ENCODE peak calls at places on chromosome 4, in four cellular contexts. One of them, this sample, is unnamed.

GRCh38 chr4:26257850-26258249 is 63.0 kb upstream of the RBPJ start:
- DNase-seq in retinal pigment epithelial cell: no peak
- DNase-seq in kidney epithelial cell: no peak
- DNase-seq in cardiac fibroblast: no peak
- DNase-seq in this sample: no peak

GRCh38 chr4:105605493-105605892 is 53.1 kb downstream of the ARHGEF38 start:
- DNase-seq in retinal pigment epithelial cell: peak
- DNase-seq in kidney epithelial cell: peak
- DNase-seq in cardiac fibroblast: peak
- DNase-seq in this sample: peak

GRCh38 chr4:54877006-54877405 is 219.2 kb downstream of the KIT start:
- DNase-seq in cardiac fibroblast: peak
- DNase-seq in kidney epithelial cell: no peak
- DNase-seq in retinal pigment epithelial cell: no peak
- DNase-seq in this sample: no peak

GRCh38 chr4:139795915-139796314 is 130.3 kb downstream of the MGST2 start:
- DNase-seq in kidney epithelial cell: no peak
- DNase-seq in cardiac fibroblast: no peak
- DNase-seq in retinal pigment epithelial cell: no peak
- DNase-seq in this sample: no peak

GRCh38 chr4:81274460-81274859 is 59.4 kb upstream of the PRKG2 start:
- DNase-seq in kidney epithelial cell: no peak
- DNase-seq in retinal pigment epithelial cell: no peak
- DNase-seq in cardiac fibroblast: no peak
- DNase-seq in this sample: no peak

GRCh38 chr4:87657525-87657924 is 7.4 kb downstream of the DMP1 start:
- DNase-seq in cardiac fibroblast: peak
- DNase-seq in kidney epithelial cell: peak
- DNase-seq in retinal pigment epithelial cell: peak
- DNase-seq in this sample: peak

GRCh38 chr4:145956288-145956890 is 17.8 kb upstream of the ZNF827 start:
- DNase-seq in retinal pigment epithelial cell: no peak
- DNase-seq in cardiac fibroblast: peak
- DNase-seq in kidney epithelial cell: no peak
- DNase-seq in this sample: peak

GRCh38 chr4:165894159-165894558 is 21.1 kb downstream of the TLL1 start:
- DNase-seq in retinal pigment epithelial cell: no peak
- DNase-seq in kidney epithelial cell: no peak
- DNase-seq in cardiac fibroblast: no peak
- DNase-seq in this sample: no peak

GRCh38 chr4:30943356-30943755 is 223.2 kb downstream of the PCDH7 start:
- DNase-seq in kidney epithelial cell: no peak
- DNase-seq in retinal pigment epithelial cell: no peak
- DNase-seq in cardiac fibroblast: no peak
- DNase-seq in this sample: no peak

GRCh38 chr4:4766570-4766969 is 92.9 kb upstream of the MSX1 start:
- DNase-seq in kidney epithelial cell: no peak
- DNase-seq in retinal pigment epithelial cell: no peak
- DNase-seq in cardiac fibroblast: no peak
- DNase-seq in this sample: no peak

GRCh38 chr4:141705048-141705746 is 68.8 kb downstream of the IL15 start:
- DNase-seq in kidney epithelial cell: no peak
- DNase-seq in retinal pigment epithelial cell: no peak
- DNase-seq in cardiac fibroblast: no peak
- DNase-seq in this sample: no peak

GRCh38 chr4:181259081-181259480 is 984.1 kb upstream of the TENM3 start:
- DNase-seq in cardiac fibroblast: no peak
- DNase-seq in retinal pigment epithelial cell: no peak
- DNase-seq in kidney epithelial cell: no peak
- DNase-seq in this sample: no peak

GRCh38 chr4:105060628-105061027 is 86.0 kb upstream of the TET2 start:
- DNase-seq in retinal pigment epithelial cell: peak
- DNase-seq in kidney epithelial cell: peak
- DNase-seq in cardiac fibroblast: peak
- DNase-seq in this sample: peak

GRCh38 chr4:83107636-83108035 is 6.9 kb downstream of the PLAC8 start:
- DNase-seq in kidney epithelial cell: no peak
- DNase-seq in cardiac fibroblast: no peak
- DNase-seq in retinal pigment epithelial cell: no peak
- DNase-seq in this sample: no peak

GRCh38 chr4:127410644-127411043 is 222.1 kb upstream of the INTU start:
- DNase-seq in retinal pigment epithelial cell: no peak
- DNase-seq in cardiac fibroblast: no peak
- DNase-seq in kidney epithelial cell: no peak
- DNase-seq in this sample: no peak

GRCh38 chr4:97216031-97216430 is 927.2 kb downstream of the STPG2 start:
- DNase-seq in retinal pigment epithelial cell: no peak
- DNase-seq in cardiac fibroblast: no peak
- DNase-seq in kidney epithelial cell: no peak
- DNase-seq in this sample: no peak

GRCh38 chr4:75338352-75338880 is 175.8 kb downstream of the RCHY1 start:
- DNase-seq in retinal pigment epithelial cell: no peak
- DNase-seq in cardiac fibroblast: no peak
- DNase-seq in kidney epithelial cell: no peak
- DNase-seq in this sample: no peak

GRCh38 chr4:152363086-152363485 is 172.8 kb downstream of the FBXW7 start:
- DNase-seq in kidney epithelial cell: no peak
- DNase-seq in retinal pigment epithelial cell: no peak
- DNase-seq in cardiac fibroblast: peak
- DNase-seq in this sample: no peak

GRCh38 chr4:159504634-159505033 is 401.8 kb downstream of the RAPGEF2 start:
- DNase-seq in retinal pigment epithelial cell: no peak
- DNase-seq in cardiac fibroblast: peak
- DNase-seq in kidney epithelial cell: no peak
- DNase-seq in this sample: peak

GRCh38 chr4:15719506-15719905 is 16.6 kb downstream of the BST1 start:
- DNase-seq in kidney epithelial cell: no peak
- DNase-seq in cardiac fibroblast: no peak
- DNase-seq in retinal pigment epithelial cell: no peak
- DNase-seq in this sample: no peak

GRCh38 chr4:2637956-2638552 is 101.6 kb downstream of the FAM193A start:
- DNase-seq in kidney epithelial cell: no peak
- DNase-seq in retinal pigment epithelial cell: no peak
- DNase-seq in cardiac fibroblast: no peak
- DNase-seq in this sample: no peak

GRCh38 chr4:106287353-106287969 is 28.5 kb downstream of the TBCK start:
- DNase-seq in kidney epithelial cell: peak
- DNase-seq in cardiac fibroblast: peak
- DNase-seq in retinal pigment epithelial cell: peak
- DNase-seq in this sample: peak

GRCh38 chr4:52852041-52852440 is 10.1 kb upstream of the RASL11B start:
- DNase-seq in kidney epithelial cell: no peak
- DNase-seq in cardiac fibroblast: no peak
- DNase-seq in retinal pigment epithelial cell: no peak
- DNase-seq in this sample: no peak
- H3K4me3 ChIP-seq in kidney epithelial cell: no peak
- H3K4me3 ChIP-seq in cardiac fibroblast: no peak
- H3K4me3 ChIP-seq in retinal pigment epithelial cell: no peak
- H3K4me3 ChIP-seq in this sample: no peak

GRCh38 chr4:157005193-157005592 is 33.6 kb upstream of the PDGFC start:
- DNase-seq in retinal pigment epithelial cell: peak
- DNase-seq in kidney epithelial cell: no peak
- DNase-seq in cardiac fibroblast: no peak
- DNase-seq in this sample: no peak
- H3K4me3 ChIP-seq in retinal pigment epithelial cell: no peak
- H3K4me3 ChIP-seq in kidney epithelial cell: no peak
- H3K4me3 ChIP-seq in cardiac fibroblast: no peak
- H3K4me3 ChIP-seq in this sample: no peak

GRCh38 chr4:189022441-189023035 is 883.3 kb downstream of the TRIML1 start:
- DNase-seq in retinal pigment epithelial cell: no peak
- DNase-seq in cardiac fibroblast: peak
- DNase-seq in kidney epithelial cell: peak
- DNase-seq in this sample: peak
- H3K4me3 ChIP-seq in retinal pigment epithelial cell: no peak
- H3K4me3 ChIP-seq in cardiac fibroblast: no peak
- H3K4me3 ChIP-seq in kidney epithelial cell: no peak
- H3K4me3 ChIP-seq in this sample: no peak

GRCh38 chr4:687975-688694 is 816 bp downstream of the SLC49A3 start:
- DNase-seq in kidney epithelial cell: no peak
- DNase-seq in retinal pigment epithelial cell: no peak
- DNase-seq in cardiac fibroblast: no peak
- DNase-seq in this sample: peak
- H3K4me3 ChIP-seq in kidney epithelial cell: no peak
- H3K4me3 ChIP-seq in retinal pigment epithelial cell: no peak
- H3K4me3 ChIP-seq in cardiac fibroblast: peak
- H3K4me3 ChIP-seq in this sample: no peak

GRCh38 chr4:168566736-168567135 is 69.9 kb downstream of the PALLD start:
- DNase-seq in kidney epithelial cell: no peak
- DNase-seq in retinal pigment epithelial cell: no peak
- DNase-seq in cardiac fibroblast: no peak
- DNase-seq in this sample: no peak

GRCh38 chr4:168569909-168570276 is 73.0 kb downstream of the PALLD start:
- DNase-seq in cardiac fibroblast: no peak
- DNase-seq in retinal pigment epithelial cell: no peak
- DNase-seq in kidney epithelial cell: no peak
- DNase-seq in this sample: no peak

GRCh38 chr4:168573870-168574269 is 77.0 kb downstream of the PALLD start:
- DNase-seq in retinal pigment epithelial cell: no peak
- DNase-seq in kidney epithelial cell: no peak
- DNase-seq in cardiac fibroblast: no peak
- DNase-seq in this sample: no peak

GRCh38 chr4:168572002-168572401 is 75.2 kb downstream of the PALLD start:
- DNase-seq in cardiac fibroblast: no peak
- DNase-seq in kidney epithelial cell: no peak
- DNase-seq in retinal pigment epithelial cell: no peak
- DNase-seq in this sample: no peak

GRCh38 chr4:168569066-168569908 is 72.4 kb downstream of the PALLD start:
- DNase-seq in cardiac fibroblast: peak
- DNase-seq in retinal pigment epithelial cell: no peak
- DNase-seq in kidney epithelial cell: no peak
- DNase-seq in this sample: peak
- H3K4me3 ChIP-seq in cardiac fibroblast: no peak
- H3K4me3 ChIP-seq in retinal pigment epithelial cell: no peak
- H3K4me3 ChIP-seq in kidney epithelial cell: no peak
- H3K4me3 ChIP-seq in this sample: no peak

GRCh38 chr4:6907658-6908191 is 1.9 kb upstream of the TBC1D14 start:
- DNase-seq in cardiac fibroblast: peak
- DNase-seq in kidney epithelial cell: no peak
- DNase-seq in retinal pigment epithelial cell: no peak
- DNase-seq in this sample: peak
- H3K4me3 ChIP-seq in cardiac fibroblast: no peak
- H3K4me3 ChIP-seq in kidney epithelial cell: no peak
- H3K4me3 ChIP-seq in retinal pigment epithelial cell: peak
- H3K4me3 ChIP-seq in this sample: no peak

DNA sequence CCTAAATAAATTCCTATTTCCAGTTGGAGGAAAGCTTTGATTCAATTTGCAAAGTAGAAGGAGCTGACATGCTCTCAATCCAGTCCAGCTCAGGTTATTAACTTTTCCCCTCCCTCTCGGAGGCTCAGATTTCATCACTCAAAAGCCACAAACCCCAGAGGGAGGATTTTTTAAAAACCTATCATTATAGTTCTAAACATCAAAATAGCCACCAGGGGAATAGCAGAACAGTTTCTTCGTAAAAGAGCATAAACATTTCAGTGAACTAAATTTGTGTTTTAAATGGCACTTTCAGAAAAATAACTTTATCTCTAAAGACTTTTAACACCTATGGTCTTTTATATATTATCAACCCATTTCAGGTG is 8.8 kb downstream of the GPRIN3 start:
- DNase-seq in cardiac fibroblast: peak
- DNase-seq in retinal pigment epithelial cell: no peak
- DNase-seq in kidney epithelial cell: no peak
- DNase-seq in this sample: no peak
- H3K4me3 ChIP-seq in cardiac fibroblast: no peak
- H3K4me3 ChIP-seq in retinal pigment epithelial cell: no peak
- H3K4me3 ChIP-seq in kidney epithelial cell: peak
- H3K4me3 ChIP-seq in this sample: no peak

This sample was measured in epithelial cell of esophagus.